ENCODE peak calls at places on chromosomes 1 and 21, in five cellular contexts. C, D, G, I and F are unnamed samples.
A peak's percentile ranks its signal among the peaks of the same experiment; 100 is the strongest.

GRCh38 chr1:36166938-36167910 is 11.3 kb downstream of the MAP7D1 start:
- DNase-seq in I (no peak), D (no peak), C (no peak), G (peak; percentile 54), F (no peak)

GRCh38 chr1:161421456-161421855 is 53.8 kb upstream of the CFAP126 start:
- DNase-seq in I (no peak), C (no peak), D (no peak), G (no peak), F (no peak)

GRCh38 chr1:63547621-63548294 is 24.4 kb downstream of the EFCAB7 start:
- DNase-seq in G (peak; percentile 47), D (no peak), C (peak; percentile 85), I (no peak), F (no peak)

GRCh38 chr1:244628719-244629299 is 24.1 kb upstream of the DESI2 start:
- DNase-seq in G (no peak), I (no peak), D (no peak), C (no peak), F (no peak)

GRCh38 chr1:147580200-147580557 is 38.9 kb downstream of the BCL9 start:
- DNase-seq in D (peak; percentile 75), G (peak; percentile 17), I (no peak), C (peak; percentile 21), F (no peak)

GRCh38 chr1:186985889-186986491 is 157.2 kb downstream of the PLA2G4A start:
- DNase-seq in G (peak; percentile 56), D (peak; percentile 69), I (peak; percentile 8), C (no peak), F (peak; percentile 82)

GRCh38 chr1:236280438-236281285 is 1.1 kb downstream of the ERO1B start:
- DNase-seq in C (no peak), G (no peak), I (peak; percentile 48), D (no peak), F (peak; percentile 17)

GRCh38 chr1:195745170-195746009 is 862.9 kb downstream of the KCNT2 start:
- DNase-seq in C (no peak), G (no peak), D (no peak), I (no peak), F (no peak)

GRCh38 chr1:86419277-86419903 is 4.6 kb upstream of the CLCA2 start:
- DNase-seq in G (peak; percentile 25), I (no peak), D (peak; percentile 36), C (no peak), F (peak; percentile 38)

GRCh38 chr1:185352067-185352466 is 35.0 kb upstream of the IVNS1ABP start:
- DNase-seq in D (no peak), G (no peak), I (no peak), C (no peak), F (no peak)

GRCh38 chr1:67682659-67683197 is 2.3 kb upstream of the GADD45A start:
- DNase-seq in I (no peak), G (peak; percentile 83), C (no peak), D (peak; percentile 62), F (no peak)

GRCh38 chr1:110464340-110464739 is 13.4 kb downstream of the PROK1 start:
- DNase-seq in D (no peak), G (peak; percentile 52), C (peak; percentile 42), I (no peak), F (no peak)

GRCh38 chr21:16408280-16408669 is 678.5 kb downstream of the USP25 start:
- DNase-seq in I (no peak), C (no peak), D (no peak), G (no peak), F (no peak)

GRCh38 chr1:29249170-29249691 is 12.9 kb downstream of the PTPRU start:
- DNase-seq in C (no peak), D (no peak), G (peak; percentile 38), I (no peak), F (no peak)

GRCh38 chr1:96559707-96560588 is 161.6 kb upstream of the PTBP2 start:
- DNase-seq in D (peak; percentile 90), I (no peak), G (peak; percentile 98), C (peak; percentile 99), F (no peak)

GRCh38 chr1:31517301-31517700 is 59.0 kb upstream of the TINAGL1 start:
- DNase-seq in G (no peak), I (no peak), D (no peak), C (no peak), F (no peak)

GRCh38 chr1:218671573-218671972 is 326.4 kb downstream of the TGFB2 start:
- DNase-seq in C (no peak), D (no peak), I (no peak), G (peak; percentile 27), F (no peak)

GRCh38 chr1:89257036-89257435 is 15.6 kb downstream of the GBP5 start:
- DNase-seq in I (no peak), D (no peak), G (no peak), C (no peak), F (no peak)

GRCh38 chr1:46303872-46304326 is 401 bp downstream of the UQCRH start:
- DNase-seq in D (peak; percentile 18), I (no peak), C (no peak), G (no peak), F (no peak)

GRCh38 chr1:202959276-202959620 is 1.1 kb upstream of the ADIPOR1 start:
- DNase-seq in C (no peak), D (peak; percentile 33), I (peak; percentile 30), G (peak; percentile 25), F (no peak)

GRCh38 chr1:11534846-11535245 is 55.9 kb downstream of the DISP3 start:
- DNase-seq in I (no peak), C (no peak), G (no peak), D (no peak), F (no peak)

GRCh38 chr1:87179851-87180519 is 148.7 kb upstream of the LMO4 start:
- DNase-seq in G (no peak), I (no peak), C (no peak), D (no peak), F (no peak)

GRCh38 chr1:112991721-112992120 is 35.7 kb upstream of the SLC16A1 start:
- DNase-seq in D (no peak), I (no peak), G (no peak), C (peak; percentile 19), F (no peak)

GRCh38 chr1:21234779-21235178 is 55.5 kb downstream of the ECE1 start:
- DNase-seq in C (peak; percentile 20), G (peak; percentile 57), D (no peak), I (no peak), F (no peak)

GRCh38 chr1:238950786-238951185 is 435.6 kb upstream of the CHRM3 start:
- DNase-seq in C (no peak), D (peak; percentile 57), G (no peak), I (no peak), F (no peak)

GRCh38 chr1:3692593-3692992 is 40.3 kb downstream of the TP73 start:
- DNase-seq in G (no peak), I (no peak), C (no peak), D (no peak), F (no peak)